ENCODE peak calls at places on chromosomes 1 and 21, in six cellular contexts. V is fibroblast of lung, K is GM12865, J is ovary, P is endothelial cell, C is left lung. I is an unnamed sample.

GRCh38 chr21:44425307-44425894 is 29.9 kb upstream of the LRRC3 start:
- DNase-seq in V (no peak), K (no peak), J (no peak), P (no peak), C (peak; percentile 28), I (no peak)

GRCh38 chr21:28959367-28960099 is 33.1 kb downstream of the LTN1 start:
- DNase-seq in V (peak; percentile 74), K (no peak), J (no peak), P (no peak), C (no peak), I (no peak)

GRCh38 chr1:46039571-46040052 is 92.8 kb downstream of the PIK3R3 start:
- DNase-seq in V (peak; percentile 57), K (no peak), J (no peak), P (no peak), C (no peak), I (no peak)

GRCh38 chr1:202590119-202590518 is 120.1 kb downstream of the SYT2 start:
- DNase-seq in V (no peak), K (no peak), J (no peak), P (no peak), C (no peak), I (no peak)

GRCh38 chr1:192022839-192023238 is 135.4 kb upstream of the RGS18 start:
- DNase-seq in V (no peak), K (no peak), J (no peak), P (no peak), C (no peak), I (no peak)

GRCh38 chr1:198156111-198156744 is 570 bp upstream of the NEK7 start:
- DNase-seq in V (peak; percentile 80), K (peak; percentile 90), J (peak; percentile 50), P (peak; percentile 66), C (peak; percentile 59), I (peak; percentile 58)

GRCh38 chr1:205812271-205812877 is 624 bp downstream of the SLC41A1 start:
- DNase-seq in V (peak; percentile 22), K (no peak), J (peak; percentile 60), P (peak; percentile 38), C (no peak), I (no peak)

GRCh38 chr1:234962340-234962989 is 166.2 kb downstream of the TOMM20 start:
- DNase-seq in V (peak; percentile 98), K (peak; percentile 95), J (no peak), P (no peak), C (peak; percentile 61), I (no peak)

GRCh38 chr21:42414066-42414465 is 10.4 kb downstream of the UBASH3A start:
- DNase-seq in V (no peak), K (no peak), J (no peak), P (no peak), C (no peak), I (no peak)

GRCh38 chr21:38909109-38909508 is 103.4 kb downstream of the ETS2 start:
- DNase-seq in V (no peak), K (no peak), J (no peak), P (no peak), C (no peak), I (no peak)

GRCh38 chr1:82000221-82000620 is 199.5 kb downstream of the ADGRL2 start:
- DNase-seq in V (no peak), K (no peak), J (no peak), P (no peak), C (no peak), I (no peak)

GRCh38 chr1:181396171-181396670 is 87.1 kb upstream of the CACNA1E start:
- DNase-seq in V (no peak), K (no peak), J (no peak), P (no peak), C (no peak), I (no peak)

GRCh38 chr1:176220100-176220689 is 13.1 kb upstream of the COP1 start:
- DNase-seq in V (no peak), K (no peak), J (no peak), P (no peak), C (no peak), I (no peak)

GRCh38 chr1:181057079-181057478 is 23.3 kb downstream of the MR1 start:
- DNase-seq in V (no peak), K (no peak), J (no peak), P (no peak), C (no peak), I (no peak)

GRCh38 chr1:27595597-27595996 is 8.3 kb downstream of the AHDC1 start:
- DNase-seq in V (no peak), K (no peak), J (no peak), P (no peak), C (no peak), I (no peak)

GRCh38 chr1:228038387-228039005 is 31.7 kb downstream of the WNT3A start:
- DNase-seq in V (no peak), K (no peak), J (peak; percentile 5), P (peak; percentile 2), C (peak; percentile 24), I (no peak)

GRCh38 chr1:246907472-246907871 is 24.3 kb downstream of the AHCTF1 start:
- DNase-seq in V (peak; percentile 86), K (peak; percentile 34), J (no peak), P (peak; percentile 18), C (no peak), I (no peak)

GRCh38 chr1:193884848-193885558 is 698.6 kb upstream of the B3GALT2 start:
- DNase-seq in V (no peak), K (no peak), J (no peak), P (no peak), C (no peak), I (no peak)

GRCh38 chr1:106748581-106748980 is 307.9 kb upstream of the PRMT6 start:
- DNase-seq in V (no peak), K (no peak), J (no peak), P (no peak), C (no peak), I (no peak)

GRCh38 chr21:24514081-24514733 is 1093.1 kb downstream of the MRPL39 start:
- DNase-seq in V (peak; percentile 17), K (peak; percentile 1), J (no peak), P (no peak), C (no peak), I (no peak)

GRCh38 chr1:37461698-37462436 is 12.5 kb upstream of the ZC3H12A start:
- DNase-seq in V (no peak), K (no peak), J (no peak), P (no peak), C (no peak), I (no peak)

GRCh38 chr1:37456614-37457013 is 17.8 kb upstream of the ZC3H12A start:
- DNase-seq in V (no peak), K (no peak), J (no peak), P (no peak), C (no peak), I (no peak)

GRCh38 chr1:37453647-37454046 is 20.7 kb upstream of the ZC3H12A start:
- DNase-seq in V (no peak), K (no peak), J (no peak), P (no peak), C (no peak), I (no peak)

GRCh38 chr1:37455516-37455915 is 18.9 kb upstream of the ZC3H12A start:
- DNase-seq in V (no peak), K (no peak), J (no peak), P (no peak), C (no peak), I (no peak)

GRCh38 chr1:37458551-37458950 is 15.8 kb upstream of the ZC3H12A start:
- DNase-seq in V (no peak), K (peak; percentile 26), J (no peak), P (no peak), C (no peak), I (no peak)
- TF ChIP-seq CTCF in V (no peak), K (peak; percentile 13), J (no peak), P (no peak), C (no peak), I (no peak)

DNA sequence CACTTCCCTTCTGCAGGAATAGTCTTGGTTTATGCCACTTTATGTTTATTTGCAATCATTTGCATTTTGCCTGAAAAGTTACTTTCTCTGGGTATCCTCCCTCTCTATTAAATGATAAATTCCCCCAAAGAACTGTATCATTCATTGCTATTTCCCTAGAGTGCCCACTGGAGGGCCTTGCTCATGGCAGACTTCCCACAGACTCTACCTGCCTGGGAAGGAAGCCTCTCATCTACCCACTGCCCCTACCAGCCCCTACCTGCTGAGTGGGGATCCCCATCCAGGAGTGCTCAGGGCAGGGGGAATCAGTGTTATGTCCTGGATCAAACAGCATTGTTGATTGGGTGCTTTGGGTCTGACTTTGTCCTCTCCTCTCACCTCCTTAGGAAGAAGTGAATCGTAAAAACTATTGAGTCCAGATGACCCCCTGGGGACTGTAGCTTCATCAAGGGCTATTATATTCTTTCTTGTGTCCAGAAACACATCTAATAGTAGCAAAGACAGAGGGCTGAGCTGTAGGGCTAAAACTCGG is 6.8 kb upstream of the LRRN2 start:
- DNase-seq in V (no peak), K (no peak), J (no peak), P (no peak), C (no peak), I (no peak)
- TF ChIP-seq CTCF in V (no peak), K (no peak), J (no peak), P (no peak), C (no peak), I (no peak)

GRCh38 chr1:6141601-6142000 is 38.5 kb downstream of the CHD5 start:
- DNase-seq in V (no peak), K (peak; percentile 43), J (no peak), P (no peak), C (no peak), I (no peak)
- TF ChIP-seq CTCF in V (no peak), K (peak; percentile 16), J (no peak), P (no peak), C (no peak), I (no peak)

GRCh38 chr1:16988210-16988609 is 7.8 kb upstream of the MFAP2 start:
- DNase-seq in V (no peak), K (no peak), J (no peak), P (no peak), C (no peak), I (no peak)

GRCh38 chr1:16989676-16990391 is 9.4 kb upstream of the MFAP2 start:
- DNase-seq in V (no peak), K (no peak), J (no peak), P (no peak), C (no peak), I (no peak)

GRCh38 chr1:16984717-16985116 is 4.3 kb upstream of the MFAP2 start:
- DNase-seq in V (peak; percentile 80), K (no peak), J (peak; percentile 66), P (peak; percentile 52), C (peak; percentile 70), I (peak; percentile 51)

GRCh38 chr1:16986113-16986512 is 5.7 kb upstream of the MFAP2 start:
- DNase-seq in V (no peak), K (no peak), J (no peak), P (no peak), C (no peak), I (no peak)

DNA sequence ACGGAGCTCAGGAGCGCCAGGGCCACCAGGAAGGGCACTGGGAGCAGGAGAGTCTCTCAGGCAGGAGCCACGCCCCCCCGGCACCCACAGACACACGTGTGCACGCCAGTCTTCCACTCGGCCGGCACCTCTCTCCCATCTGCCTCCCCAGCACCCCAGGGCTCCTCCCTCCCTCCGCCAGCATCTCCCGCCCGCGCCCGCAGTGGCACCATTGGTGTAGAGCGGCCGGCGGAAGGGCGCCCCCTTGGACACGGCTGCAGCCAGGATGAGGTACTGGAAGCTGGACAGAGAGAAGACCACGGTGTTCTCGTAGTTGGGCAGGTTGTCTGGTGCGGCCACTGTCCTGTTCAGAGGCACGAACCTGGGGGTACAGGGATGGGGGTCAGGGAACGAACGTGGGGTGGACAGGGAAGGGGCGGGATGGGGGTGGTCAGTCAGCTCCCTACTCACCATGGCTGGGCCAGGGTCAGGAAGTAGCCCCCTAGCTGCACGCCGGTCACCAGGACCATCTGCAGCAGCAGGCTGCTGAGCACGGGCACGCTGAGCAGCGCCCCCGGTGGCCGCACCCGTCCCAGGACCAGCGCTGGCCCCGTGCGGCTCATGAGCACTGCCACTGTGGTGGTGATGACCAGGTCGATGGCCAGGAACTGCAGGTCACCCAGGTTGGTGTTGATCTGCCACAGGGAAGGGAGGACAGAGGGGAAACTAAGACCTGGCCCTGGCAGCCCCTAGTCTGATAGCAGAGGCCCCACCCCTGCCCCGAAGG is 6.4 kb upstream of the MFAP2 start:
- DNase-seq in V (no peak), K (no peak), J (no peak), P (peak; percentile 75), C (no peak), I (no peak)
- TF ChIP-seq CTCF in V (peak; percentile 28), K (peak; percentile 26), J (no peak), P (peak; percentile 56), C (no peak), I (no peak)

I was measured in omental fat pad.